ENCODE peak calls at places on chromosomes 12 and 14, in nine cellular contexts. Z, E, U, D, L, O, Y, J and B are unnamed samples.

GRCh38 chr12:98725481-98726247 is 80.6 kb downstream of the APAF1 start:
- DNase-seq in D (no peak), L (peak; percentile 21), Y (no peak), U (no peak), J (peak; percentile 75), E (peak; percentile 54), Z (no peak), O (peak; percentile 45), B (no peak)

GRCh38 chr12:7769999-7770398 is 5.0 kb downstream of the NANOGNB start:
- DNase-seq in O (no peak), E (no peak), U (no peak), Z (no peak), L (no peak), Y (no peak), D (no peak), J (no peak), B (no peak)

GRCh38 chr12:65100140-65100539 is 21.0 kb downstream of the WIF1 start:
- DNase-seq in Y (no peak), D (no peak), L (no peak), Z (no peak), E (no peak), U (no peak), J (peak; percentile 65), O (no peak), B (no peak)

GRCh38 chr14:31527087-31527486 is 34.1 kb upstream of the NUBPL start:
- DNase-seq in U (no peak), Z (no peak), Y (no peak), D (no peak), L (no peak), E (no peak), O (no peak), J (peak; percentile 27), B (no peak)

GRCh38 chr14:48665077-48665784 is 920.9 kb downstream of the RPS29 start:
- DNase-seq in D (no peak), O (no peak), E (no peak), U (no peak), Z (no peak), L (no peak), Y (no peak), J (no peak), B (no peak)

GRCh38 chr14:71327691-71328090 is 420.4 kb downstream of the PCNX1 start:
- DNase-seq in Y (no peak), U (no peak), O (no peak), Z (no peak), E (no peak), L (no peak), D (no peak), J (no peak), B (no peak)

GRCh38 chr14:96260341-96260821 is 4.4 kb downstream of the BDKRB1 start:
- DNase-seq in D (no peak), O (peak; percentile 32), L (no peak), U (no peak), J (no peak), Y (no peak), E (no peak), Z (no peak), B (no peak)

GRCh38 chr14:92686763-92687427 is 61.5 kb downstream of the LGMN start:
- DNase-seq in Z (peak; percentile 86), E (peak; percentile 62), O (no peak), D (peak; percentile 51), Y (peak; percentile 82), U (peak; percentile 69), L (peak; percentile 33), J (peak; percentile 88), B (no peak)

GRCh38 chr14:78448483-78449094 is 278.4 kb downstream of the NRXN3 start:
- DNase-seq in E (peak; percentile 53), J (peak; percentile 81), O (peak; percentile 9), Y (peak; percentile 49), Z (peak; percentile 53), L (peak; percentile 15), D (no peak), U (peak; percentile 25), B (no peak)

GRCh38 chr12:8030189-8030588 is 2.3 kb upstream of the FOXJ2 start:
- DNase-seq in J (no peak), Z (no peak), O (no peak), U (no peak), Y (no peak), L (no peak), D (no peak), E (no peak), B (no peak)

GRCh38 chr12:65902504-65902903 is 78.2 kb downstream of the HMGA2 start:
- DNase-seq in D (no peak), Y (no peak), L (no peak), J (no peak), E (no peak), Z (no peak), U (no peak), O (no peak), B (no peak)

GRCh38 chr12:47032644-47033043 is 46.8 kb upstream of the PCED1B start:
- DNase-seq in Z (no peak), J (peak; percentile 69), O (peak; percentile 16), L (peak; percentile 36), U (no peak), D (no peak), Y (no peak), E (peak; percentile 61), B (no peak)

GRCh38 chr12:388547-389137 is 478 bp downstream of the KDM5A start:
- DNase-seq in J (peak; percentile 69), E (peak; percentile 24), U (no peak), Y (peak; percentile 11), D (no peak), Z (no peak), O (peak; percentile 9), L (no peak), B (no peak)

GRCh38 chr12:87196329-87196728 is 832.9 kb downstream of the C12orf50 start:
- DNase-seq in O (no peak), E (no peak), D (no peak), U (no peak), J (no peak), Z (no peak), L (no peak), Y (no peak), B (no peak)

GRCh38 chr14:101899263-101899662 is 65.1 kb upstream of the DYNC1H1 start:
- DNase-seq in Y (no peak), E (peak; percentile 54), D (no peak), Z (no peak), O (no peak), J (no peak), L (no peak), U (no peak), B (no peak)

GRCh38 chr12:49811136-49811535 is 17.1 kb downstream of the NCKAP5L start:
- DNase-seq in D (no peak), U (no peak), J (peak; percentile 35), L (no peak), E (no peak), Y (no peak), Z (no peak), O (no peak), B (no peak)

GRCh38 chr12:49092086-49092815 is 2.4 kb downstream of the DHH start:
- DNase-seq in U (no peak), L (no peak), Z (no peak), E (peak; percentile 98), Y (no peak), J (peak; percentile 90), D (no peak), O (peak; percentile 64), B (no peak)

GRCh38 chr12:54658306-54659264 is 10.4 kb upstream of the DCD start:
- DNase-seq in Y (peak; percentile 15), J (peak; percentile 89), E (peak; percentile 68), U (no peak), D (no peak), O (peak; percentile 48), Z (peak; percentile 72), L (peak; percentile 60), B (peak; percentile 86)

GRCh38 chr14:104361101-104361591 is 218.4 kb upstream of the C14orf180 start:
- DNase-seq in D (no peak), U (no peak), E (no peak), J (no peak), O (no peak), L (no peak), Y (no peak), Z (peak; percentile 25), B (no peak)
- TF ChIP-seq POLR2AphosphoS5 in D (no peak), U (no peak), E (no peak), J (no peak), O (no peak), L (no peak), Y (no peak), Z (no peak), B (no peak)

DNA sequence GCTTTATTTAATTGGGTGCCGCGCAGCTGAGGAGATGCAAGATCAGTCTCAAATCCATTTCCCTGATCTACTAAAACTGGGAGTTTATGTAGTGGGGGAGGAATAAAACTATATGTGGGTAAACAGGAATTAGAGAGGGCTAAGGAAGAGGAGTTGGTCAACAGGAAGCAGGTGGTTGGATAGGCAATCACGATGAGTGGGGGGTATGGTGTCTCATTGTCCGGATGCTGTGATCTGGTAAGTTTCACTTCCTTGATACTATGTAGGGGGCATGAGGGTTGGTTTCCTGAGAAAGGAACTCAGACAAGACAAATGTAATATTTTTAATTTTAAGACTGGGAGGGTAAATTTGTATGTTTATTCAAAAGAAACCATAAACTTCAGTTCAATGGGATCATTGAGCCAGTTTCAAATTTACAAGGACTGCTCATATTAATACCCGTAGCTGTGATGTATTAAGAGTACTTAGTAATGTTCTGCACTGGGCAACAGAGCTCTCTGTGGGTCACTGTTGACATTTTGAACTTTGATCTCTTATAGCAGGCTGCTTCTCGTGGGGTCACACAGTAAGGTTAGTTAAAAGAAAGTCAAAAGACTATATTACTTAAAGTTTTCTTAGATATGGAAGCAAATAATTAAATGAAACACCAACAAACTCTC is 786.2 kb upstream of the FBXO33 start:
- DNase-seq in Y (no peak), D (no peak), E (no peak), O (no peak), J (no peak), U (no peak), Z (no peak), L (no peak), B (no peak)
- H3K4me3 ChIP-seq in Y (no peak overlapping the region), D (no peak overlapping the region), E (no peak overlapping the region), O (no peak overlapping the region), J (no peak overlapping the region), U (no peak overlapping the region), Z (no peak overlapping the region), L (no peak overlapping the region), B (no peak overlapping the region)

GRCh38 chr12:68877583-68877982 is 55.4 kb downstream of the CPM start:
- DNase-seq in Z (no peak), U (no peak), J (no peak), L (no peak), E (no peak), D (no peak), O (no peak), Y (no peak), B (no peak)
- TF ChIP-seq CTCF in Z (no peak), U (no peak), J (no peak), L (no peak), E (no peak), D (no peak), O (no peak), Y (no peak), B (no peak)

GRCh38 chr14:89179891-89180404 is 237.1 kb downstream of the FOXN3 start:
- DNase-seq in O (no peak), D (no peak), E (no peak), Y (no peak), J (no peak), U (no peak), Z (no peak), L (no peak), B (peak; percentile 86)
- TF ChIP-seq POLR2AphosphoS5 in O (no peak), D (no peak), E (no peak), Y (no peak), J (no peak), U (no peak), Z (no peak), L (no peak), B (no peak)